ENCODE peak calls at places on chromosomes 2 and 18, in five cellular contexts. H is dorsolateral prefrontal cortex, V is omental fat pad, B is epithelial cell of esophagus, S is fibroblast of the aortic adventitia. T is an unnamed sample.

GRCh38 chr2:195477248-195477995 is 179.6 kb upstream of the SLC39A10 start:
- DNase-seq in V (no peak), B (peak), S (peak), H (no peak), T (no peak)

GRCh38 chr2:236417150-236417549 is 152.5 kb upstream of the ACKR3 start:
- DNase-seq in S (no peak), V (no peak), B (no peak), H (no peak), T (no peak)

GRCh38 chr2:232658217-232658785 is 24.9 kb downstream of the EFHD1 start:
- DNase-seq in B (no peak), V (no peak), S (no peak), H (no peak), T (no peak)

GRCh38 chr18:42137671-42138375 is 182.8 kb downstream of the PIK3C3 start:
- DNase-seq in V (no peak), S (no peak), H (no peak), B (no peak), T (no peak)

GRCh38 chr2:4937550-4937949 is 754.6 kb upstream of the SOX11 start:
- DNase-seq in B (no peak), S (no peak), V (no peak), H (no peak), T (no peak)

GRCh38 chr2:13020469-13020868 is 303.7 kb downstream of the TRIB2 start:
- DNase-seq in H (no peak), B (no peak), S (no peak), V (no peak), T (no peak)

GRCh38 chr2:77008925-77009706 is 513.1 kb downstream of the LRRTM4 start:
- DNase-seq in H (no peak), B (peak), V (no peak), S (no peak), T (no peak)

GRCh38 chr2:24489465-24489864 is 1.6 kb upstream of the NCOA1 start:
- DNase-seq in V (no peak), H (no peak), B (no peak), S (no peak), T (peak)

GRCh38 chr18:48834421-48835011 is 116.2 kb downstream of the SMAD7 start:
- DNase-seq in H (peak), S (peak), V (peak), B (peak), T (peak)

GRCh38 chr2:31286230-31286629 is 52.3 kb downstream of the EHD3 start:
- DNase-seq in S (peak), B (peak), V (no peak), H (no peak), T (no peak)

GRCh38 chr2:97726311-97727064 is 13.1 kb downstream of the ZAP70 start:
- DNase-seq in B (no peak), V (no peak), S (no peak), H (no peak), T (no peak)

GRCh38 chr2:177265834-177266817 is 1.6 kb upstream of the NFE2L2 start:
- DNase-seq in V (no peak), H (no peak), B (peak), S (peak), T (no peak)

GRCh38 chr2:190446750-190447516 is 38.8 kb downstream of the MFSD6 start:
- DNase-seq in H (no peak), B (no peak), V (no peak), S (no peak), T (no peak)

GRCh38 chr18:69883781-69884180 is 63.9 kb downstream of the CD226 start:
- DNase-seq in S (no peak), H (no peak), V (no peak), B (no peak), T (no peak)

GRCh38 chr2:62826953-62827675 is 121.6 kb downstream of the EHBP1 start:
- DNase-seq in S (no peak), H (no peak), B (no peak), V (no peak), T (no peak)

GRCh38 chr2:85666435-85666924 is 1.5 kb downstream of the SFTPB start:
- DNase-seq in S (no peak), V (no peak), B (no peak), H (no peak), T (peak)

GRCh38 chr2:46197672-46198071 is 99.5 kb upstream of the EPAS1 start:
- DNase-seq in H (no peak), S (no peak), B (no peak), V (no peak), T (no peak)

GRCh38 chr2:235135990-235136561 is 184.3 kb downstream of the SH3BP4 start:
- DNase-seq in S (peak), B (peak), V (peak), H (peak), T (peak)

GRCh38 chr2:8452979-8453903 is 228.6 kb upstream of the ID2 start:
- DNase-seq in B (no peak), V (no peak), H (no peak), S (peak), T (no peak)

GRCh38 chr2:156151351-156151750 is 181.2 kb downstream of the NR4A2 start:
- DNase-seq in S (no peak), V (no peak), B (no peak), H (no peak), T (no peak)

GRCh38 chr2:160582481-160583161 is 89.0 kb upstream of the RBMS1 start:
- DNase-seq in S (peak), B (peak), V (no peak), H (no peak), T (no peak)

GRCh38 chr2:238263204-238264071 is 23.6 kb upstream of the HES6 start:
- DNase-seq in B (peak), H (peak), V (peak), S (peak), T (peak)

GRCh38 chr2:135563793-135564192 is 32.5 kb downstream of the R3HDM1 start:
- DNase-seq in S (no peak), V (no peak), H (no peak), B (peak), T (no peak)

GRCh38 chr2:226699321-226699720 is 100.3 kb downstream of the IRS1 start:
- DNase-seq in B (peak), V (no peak), S (peak), H (no peak), T (peak)

GRCh38 chr2:211129798-211130197 is 573.4 kb downstream of the CPS1 start:
- DNase-seq in B (no peak), S (no peak), V (no peak), H (no peak), T (no peak)

GRCh38 chr2:233481368-233482142 is 85.0 kb downstream of the USP40 start:
- DNase-seq in B (peak), H (no peak), V (no peak), S (no peak), T (peak)

GRCh38 chr2:30222031-30222430 is 9.3 kb upstream of the LBH start:
- DNase-seq in B (no peak), H (no peak), V (no peak), S (no peak), T (no peak)

GRCh38 chr2:30225131-30225762 is 6.1 kb upstream of the LBH start:
- DNase-seq in B (no peak), S (peak), V (no peak), H (no peak), T (no peak)

GRCh38 chr2:30222636-30223360 is 8.5 kb upstream of the LBH start:
- DNase-seq in H (no peak), S (no peak), V (no peak), B (no peak), T (no peak)

GRCh38 chr2:30224147-30224546 is 7.2 kb upstream of the LBH start:
- DNase-seq in B (no peak), H (no peak), V (no peak), S (no peak), T (no peak)

GRCh38 chr2:30223413-30223874 is 7.9 kb upstream of the LBH start:
- DNase-seq in V (no peak), S (no peak), H (no peak), B (no peak), T (no peak)
- TF ChIP-seq CTCF in V (no peak), S (no peak), H (no peak), B (no peak), T (no peak)

GRCh38 chr2:36597532-36598377 is at the start of gene FEZ2:
- DNase-seq in B (peak), S (peak), H (peak), V (no peak), T (peak)

GRCh38 chr2:36597003-36597531 is 901 bp downstream of the FEZ2 start:
- DNase-seq in S (no peak), B (no peak), H (no peak), V (no peak), T (no peak)

GRCh38 chr2:36589230-36589630 is 8.7 kb downstream of the FEZ2 start:
- DNase-seq in S (no peak), V (no peak), H (no peak), B (no peak), T (no peak)

GRCh38 chr2:36596397-36596796 is 1.6 kb downstream of the FEZ2 start:
- DNase-seq in H (no peak), V (no peak), S (no peak), B (no peak), T (no peak)

GRCh38 chr2:36594849-36595248 is 3.1 kb downstream of the FEZ2 start:
- DNase-seq in B (no peak), S (no peak), V (no peak), H (no peak), T (no peak)
- TF ChIP-seq CTCF in B (no peak), S (no peak), V (no peak), H (no peak), T (no peak)

DNA sequence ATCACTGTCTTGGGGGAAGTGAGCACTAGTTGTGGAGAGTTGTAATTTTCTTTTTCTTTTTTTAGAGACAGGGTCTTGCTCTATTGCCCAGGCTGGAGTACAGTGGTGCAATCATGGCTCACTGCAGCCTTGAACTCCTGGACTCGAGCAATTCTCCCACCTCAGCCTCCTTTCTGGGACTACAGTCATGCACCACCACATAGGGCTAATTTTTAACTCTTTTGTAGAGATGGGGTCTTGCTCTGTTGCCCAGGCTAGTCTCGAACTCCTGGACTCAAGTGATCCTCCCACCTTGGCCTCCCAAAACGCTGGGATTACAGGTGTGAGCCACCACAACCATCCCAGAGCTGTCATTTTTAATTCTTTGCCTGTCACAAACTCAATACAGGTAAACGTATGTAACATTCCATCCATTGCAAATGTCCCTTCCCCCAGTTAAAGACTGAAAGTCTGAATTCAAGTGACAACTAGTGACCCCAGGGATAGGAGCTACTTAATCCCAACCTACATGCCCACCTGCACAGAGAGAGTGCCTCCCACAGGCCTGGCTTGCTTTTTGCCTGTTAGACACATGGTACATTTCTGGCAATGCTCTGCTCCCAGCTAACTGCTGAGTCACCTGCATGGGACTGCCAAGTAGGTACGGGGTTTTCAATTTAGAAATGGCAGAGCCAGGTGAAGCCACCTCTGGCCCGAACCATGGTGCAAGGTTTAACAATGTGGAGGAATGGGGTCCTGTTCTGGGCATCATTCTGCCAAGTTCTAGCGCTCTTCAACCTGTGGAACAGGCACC is 60.6 kb downstream of the CYB5A start:
- DNase-seq in S (no peak), H (no peak), V (no peak), B (peak), T (no peak)
- TF ChIP-seq CTCF in S (no peak), H (no peak), V (no peak), B (peak), T (no peak)

GRCh38 chr2:74199275-74199701 is 873 bp downstream of the MTHFD2 start:
- DNase-seq in S (no peak), V (no peak), B (no peak), H (no peak), T (no peak)
- TF ChIP-seq CTCF in S (no peak), V (no peak), B (no peak), H (no peak), T (no peak)

DNA sequence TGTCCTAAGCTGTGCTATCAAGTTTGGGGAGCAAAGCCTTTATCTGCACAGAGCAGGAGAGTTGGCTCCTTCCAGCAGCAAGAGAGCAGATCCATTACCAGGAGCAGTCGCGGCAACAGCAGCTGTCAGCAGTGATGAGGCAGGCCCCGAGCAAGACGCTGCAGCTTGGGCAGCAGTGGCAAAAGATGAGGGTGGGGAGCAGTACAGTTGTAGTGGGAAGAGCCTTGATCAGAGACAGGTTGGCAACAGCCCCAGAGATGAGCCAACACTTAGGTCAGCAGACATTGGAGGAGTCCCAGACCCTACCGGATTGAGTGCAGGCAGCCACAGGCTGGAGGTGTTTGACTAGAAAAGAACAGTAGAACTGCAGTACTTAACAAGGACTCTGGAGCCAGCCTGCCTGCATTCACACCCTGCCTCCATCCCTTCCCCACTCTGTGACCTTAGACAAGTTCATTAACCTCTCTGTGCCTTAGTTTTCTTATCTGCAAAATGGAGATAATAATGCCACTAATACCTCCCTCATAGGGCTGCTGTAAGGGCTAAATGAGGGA is 117.1 kb upstream of the SERTAD2 start:
- DNase-seq in S (peak), V (no peak), H (peak), B (peak), T (no peak)
- TF ChIP-seq CTCF in S (peak), V (no peak), H (no peak), B (peak), T (no peak)

GRCh38 chr2:172374318-172375240 is 52.8 kb upstream of the ITGA6 start:
- DNase-seq in H (no peak), B (no peak), V (no peak), S (no peak), T (no peak)
- TF ChIP-seq CTCF in H (no peak), B (no peak), V (no peak), S (no peak), T (no peak)

GRCh38 chr18:54878662-54879058 is 50.4 kb downstream of the RAB27B start:
- DNase-seq in H (no peak), S (no peak), V (no peak), B (no peak), T (no peak)
- TF ChIP-seq CTCF in H (no peak), S (no peak), V (no peak), B (no peak), T (no peak)

GRCh38 chr2:39156107-39156506 is 35.3 kb upstream of the SOS1 start:
- DNase-seq in H (no peak), B (no peak), V (no peak), S (peak), T (no peak)
- TF ChIP-seq CTCF in H (no peak), B (no peak), V (no peak), S (no peak), T (no peak)

GRCh38 chr2:173891315-173892037 is 73.7 kb downstream of the SP3 start:
- DNase-seq in H (no peak), S (no peak), V (no peak), B (no peak), T (no peak)

GRCh38 chr2:173884403-173884802 is 80.8 kb downstream of the SP3 start:
- DNase-seq in V (no peak), H (no peak), S (peak), B (peak), T (peak)

GRCh38 chr2:173881466-173881865 is 83.7 kb downstream of the SP3 start:
- DNase-seq in H (no peak), V (no peak), S (peak), B (no peak), T (no peak)

GRCh38 chr2:173881886-173882285 is 83.3 kb downstream of the SP3 start:
- DNase-seq in S (no peak), B (peak), H (no peak), V (no peak), T (no peak)

DNA sequence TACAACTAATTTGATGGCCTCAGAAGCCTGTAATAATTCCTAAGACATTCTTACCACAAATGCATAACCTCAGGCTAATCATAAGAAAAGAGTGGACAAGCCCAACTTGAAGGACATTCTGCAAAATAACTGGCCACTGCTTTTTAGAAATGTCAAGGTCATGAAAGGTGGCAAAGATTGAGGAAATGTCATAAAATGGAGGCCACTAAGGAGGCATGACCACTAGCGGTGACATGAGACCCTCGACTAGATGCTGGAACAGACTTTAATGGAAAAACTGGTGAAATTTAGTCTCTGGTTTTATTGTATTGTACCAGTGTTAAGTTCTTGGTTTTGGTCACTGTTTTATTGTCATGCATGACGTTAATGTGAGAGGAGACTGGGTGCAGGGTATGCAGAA is 78.6 kb downstream of the SP3 start:
- DNase-seq in B (no peak), V (no peak), S (no peak), H (no peak), T (no peak)
- TF ChIP-seq CTCF in B (no peak), V (no peak), S (no peak), H (no peak), T (no peak)

GRCh38 chr2:70960833-70961647 is 17.4 kb upstream of the ANKRD53 start:
- DNase-seq in S (no peak), H (no peak), V (no peak), B (no peak), T (peak)

GRCh38 chr2:70958759-70959158 is 19.7 kb upstream of the ANKRD53 start:
- DNase-seq in B (no peak), V (no peak), S (no peak), H (no peak), T (peak)

GRCh38 chr2:70959271-70959761 is 19.1 kb upstream of the ANKRD53 start:
- DNase-seq in B (no peak), S (no peak), V (no peak), H (no peak), T (peak)

GRCh38 chr2:70961648-70961994 is 16.8 kb upstream of the ANKRD53 start:
- DNase-seq in B (no peak), V (no peak), S (no peak), H (no peak), T (no peak)

DNA sequence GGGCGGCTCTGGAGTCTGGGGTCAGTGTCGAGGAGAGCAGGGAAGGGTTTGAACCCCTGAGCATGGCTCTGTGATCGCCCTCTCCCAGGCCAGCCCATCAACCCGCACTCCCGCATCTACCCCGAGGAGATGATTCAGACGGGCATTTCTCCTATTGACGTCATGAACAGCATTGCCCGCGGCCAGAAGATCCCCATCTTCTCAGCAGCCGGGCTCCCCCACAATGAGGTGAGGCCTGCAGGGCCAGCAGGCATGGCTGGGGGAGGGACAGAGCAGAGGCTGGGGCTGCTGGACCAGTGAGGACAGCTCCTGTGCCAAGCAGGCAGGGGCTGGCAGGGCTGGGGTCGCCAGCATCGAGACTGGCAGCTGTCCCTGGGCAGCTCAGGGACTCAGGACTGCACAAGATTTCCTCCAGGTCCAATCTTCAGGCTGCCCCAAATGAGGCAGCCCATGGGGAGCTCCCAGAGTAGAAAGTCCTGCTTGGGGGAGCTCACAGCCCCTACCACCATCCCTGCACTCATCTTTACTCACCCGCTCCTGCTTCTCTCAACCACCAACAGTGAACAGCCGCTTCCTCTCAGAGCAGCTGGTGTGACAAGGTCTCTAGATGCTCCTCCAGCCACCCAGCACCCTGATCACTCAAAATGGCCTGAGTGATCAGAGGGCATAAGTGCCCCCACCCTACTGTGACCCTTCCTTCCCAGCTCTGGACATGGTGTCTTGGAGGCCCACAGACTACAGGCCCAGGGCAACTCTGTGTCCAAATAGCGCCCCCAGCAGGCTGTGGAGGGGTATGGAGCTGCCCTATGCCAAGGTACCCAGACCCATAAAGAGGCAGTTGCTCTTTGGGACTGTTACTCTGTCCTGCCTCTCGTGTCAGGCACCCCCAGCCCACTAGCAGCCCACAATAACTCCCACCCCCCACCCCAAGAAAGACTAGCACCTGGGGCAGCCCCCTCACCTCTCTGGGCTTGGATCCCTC is 18.3 kb upstream of the ANKRD53 start:
- DNase-seq in H (no peak), B (no peak), V (no peak), S (no peak), T (peak)
- TF ChIP-seq CTCF in H (no peak), B (no peak), V (no peak), S (no peak), T (no peak)

T was measured in lung.